ENCODE peak calls at places on chromosomes 2 and 18, in eight cellular contexts. Z is IMR-90, A is astrocyte of the spinal cord, T is adipocyte, W is brain microvascular endothelial cell, P is heart right ventricle, V is lower lobe of right lung, Q is cardiac fibroblast. L is an unnamed sample.

GRCh38 chr2:118622931-118623330 is 224.5 kb downstream of the EN1 start:
- DNase-seq in Z (no peak), A (no peak), T (peak), W (no peak), P (no peak), V (no peak), Q (no peak), L (no peak)

GRCh38 chr2:27125104-27125503 is 1.5 kb downstream of the ABHD1 start:
- DNase-seq in Z (no peak), A (no peak), T (no peak), W (no peak), P (no peak), V (no peak), Q (no peak), L (no peak)

GRCh38 chr2:108460345-108461037 is 11.5 kb downstream of the GCC2 start:
- DNase-seq in Z (no peak), A (no peak), T (no peak), W (no peak), P (no peak), V (no peak), Q (no peak), L (no peak)

GRCh38 chr2:99662761-99663341 is 173.0 kb upstream of the REV1 start:
- DNase-seq in Z (peak), A (peak), T (peak), W (peak), P (no peak), V (no peak), Q (peak), L (peak)

GRCh38 chr2:30764021-30764800 is 43.0 kb downstream of the CAPN13 start:
- DNase-seq in Z (no peak), A (no peak), T (no peak), W (no peak), P (no peak), V (no peak), Q (no peak), L (no peak)

GRCh38 chr18:3653859-3654441 is 204.0 kb downstream of the TGIF1 start:
- DNase-seq in Z (no peak), A (no peak), T (no peak), W (no peak), P (no peak), V (no peak), Q (no peak), L (no peak)

GRCh38 chr2:64104944-64105343 is 39.3 kb downstream of the PELI1 start:
- DNase-seq in Z (no peak), A (no peak), T (no peak), W (no peak), P (no peak), V (no peak), Q (no peak), L (no peak)

GRCh38 chr2:123993728-123994323 is 31.3 kb upstream of the CNTNAP5 start:
- DNase-seq in Z (no peak), A (peak), T (peak), W (peak), P (no peak), V (no peak), Q (peak), L (no peak)

GRCh38 chr18:34720220-34720619 is 10.1 kb downstream of the DTNA start:
- DNase-seq in Z (no peak), A (no peak), T (no peak), W (no peak), P (no peak), V (no peak), Q (no peak), L (no peak)

GRCh38 chr2:85804583-85804982 is 50.8 kb downstream of the ATOH8 start:
- DNase-seq in Z (no peak), A (no peak), T (peak), W (no peak), P (no peak), V (no peak), Q (peak), L (no peak)

GRCh38 chr2:213834746-213835145 is 550.5 kb downstream of the SPAG16 start:
- DNase-seq in Z (peak), A (no peak), T (peak), W (no peak), P (no peak), V (no peak), Q (peak), L (no peak)

GRCh38 chr18:11817229-11817628 is 34.0 kb upstream of the CHMP1B start:
- DNase-seq in Z (no peak), A (no peak), T (no peak), W (no peak), P (no peak), V (no peak), Q (no peak), L (no peak)

GRCh38 chr2:7043689-7044088 is 126.5 kb downstream of the RNF144A start:
- DNase-seq in Z (no peak), A (no peak), T (peak), W (no peak), P (no peak), V (no peak), Q (no peak), L (no peak)

GRCh38 chr2:218898109-218898878 is 17.6 kb downstream of the WNT10A start:
- DNase-seq in Z (peak), A (peak), T (peak), W (peak), P (peak), V (peak), Q (peak), L (no peak)

GRCh38 chr2:100483892-100484291 is 13.6 kb downstream of the NMS start:
- DNase-seq in Z (no peak), A (no peak), T (no peak), W (no peak), P (no peak), V (no peak), Q (no peak), L (no peak)

GRCh38 chr2:112644933-112645395 is 775 bp upstream of the SLC20A1 start:
- DNase-seq in Z (peak), A (no peak), T (no peak), W (no peak), P (no peak), V (no peak), Q (no peak), L (no peak)

GRCh38 chr18:4510709-4511108 is 55.6 kb upstream of the DLGAP1 start:
- DNase-seq in Z (no peak), A (no peak), T (no peak), W (no peak), P (no peak), V (no peak), Q (no peak), L (no peak)

GRCh38 chr2:167937403-167937802 is 310.0 kb downstream of the STK39 start:
- DNase-seq in Z (no peak), A (no peak), T (no peak), W (no peak), P (no peak), V (no peak), Q (no peak), L (no peak)

GRCh38 chr2:152409691-152410597 is 75.0 kb downstream of the FMNL2 start:
- DNase-seq in Z (peak), A (peak), T (peak), W (peak), P (no peak), V (no peak), Q (peak), L (peak)

GRCh38 chr2:172999641-173000387 is 75.8 kb upstream of the MAP3K20 start:
- DNase-seq in Z (no peak), A (no peak), T (no peak), W (no peak), P (no peak), V (no peak), Q (no peak), L (no peak)

GRCh38 chr2:98757904-98758421 is 27.0 kb upstream of the MGAT4A start:
- DNase-seq in Z (peak), A (peak), T (peak), W (peak), P (peak), V (peak), Q (peak), L (peak)

GRCh38 chr18:60082790-60083189 is 183.0 kb downstream of the PMAIP1 start:
- DNase-seq in Z (no peak), A (peak), T (no peak), W (no peak), P (no peak), V (no peak), Q (no peak), L (no peak)

GRCh38 chr2:216371756-216372702 is at the start of gene MARCHF4:
- DNase-seq in Z (peak), A (peak), T (peak), W (peak), P (peak), V (peak), Q (peak), L (peak)

DNA sequence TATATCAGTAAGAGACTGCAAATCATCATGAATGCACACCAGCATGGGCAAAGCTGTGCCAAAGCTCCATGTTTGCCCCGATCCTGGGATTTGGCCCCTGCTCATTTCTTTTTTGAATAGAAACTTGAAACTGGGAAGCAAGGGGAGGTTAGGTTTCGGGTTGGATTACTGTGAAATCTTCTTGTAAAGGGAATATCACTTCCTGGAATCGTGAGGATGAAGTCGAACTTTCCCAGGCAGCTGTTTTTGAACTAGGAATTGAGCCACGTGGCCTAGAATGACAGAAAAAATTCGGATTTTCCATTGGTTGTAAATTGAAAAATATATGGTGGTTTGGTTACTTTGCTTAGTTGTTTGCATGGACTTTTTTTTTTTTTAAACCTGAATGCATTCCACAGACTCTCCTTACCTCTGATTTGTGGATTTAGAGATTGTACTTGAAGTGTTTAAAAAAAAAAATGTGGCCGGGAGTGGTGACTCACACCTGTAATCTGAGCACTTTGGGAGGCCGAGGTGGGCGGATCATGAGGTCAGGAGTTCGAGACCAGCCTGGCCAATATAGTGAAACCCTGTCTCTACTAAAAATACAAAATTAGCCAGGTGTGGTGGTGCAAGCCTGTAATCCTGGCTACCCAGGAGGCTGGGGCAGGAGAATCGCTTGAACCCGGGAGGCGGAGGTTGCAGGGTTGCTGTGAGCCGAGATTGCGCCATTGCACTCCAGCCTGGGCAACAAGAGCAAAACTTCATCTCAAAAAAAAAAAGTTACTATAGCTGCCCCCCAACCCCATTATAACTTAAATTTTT is 32.1 kb downstream of the GRHL1 start:
- DNase-seq in Z (peak), A (peak), T (no peak), W (no peak), P (no peak), V (no peak), Q (peak), L (no peak)
- H3K4me3 ChIP-seq in Z (no peak), A (no peak), T (no peak), W (no peak), P (no peak), V (no peak), Q (no peak), L (no peak)

GRCh38 chr2:232419245-232420072 is 12.8 kb downstream of the ALPG start:
- DNase-seq in Z (no peak), A (no peak), T (no peak), W (no peak), P (no peak), V (peak), Q (peak), L (no peak)
- H3K4me3 ChIP-seq in Z (no peak), A (no peak), T (no peak), W (no peak), P (peak), V (peak), Q (no peak), L (no peak)

GRCh38 chr2:75464348-75464946 is 96.3 kb downstream of the EVA1A start:
- DNase-seq in Z (peak), A (peak), T (peak), W (peak), P (no peak), V (no peak), Q (peak), L (no peak)
- H3K4me3 ChIP-seq in Z (no peak), A (no peak), T (no peak), W (no peak), P (no peak), V (no peak), Q (no peak), L (no peak)

GRCh38 chr18:58176915-58177717 is 133.1 kb downstream of the NEDD4L start:
- DNase-seq in Z (peak), A (peak), T (peak), W (peak), P (no peak), V (no peak), Q (peak), L (peak)
- H3K4me3 ChIP-seq in Z (no peak), A (no peak), T (peak), W (no peak), P (no peak), V (no peak), Q (no peak), L (no peak)

L was measured in skeletal muscle cell.